ENCODE peak calls at places on chromosomes 6 and 20, in seven cellular contexts. W is HCT116, A is GM12865, B is colonic mucosa, K is astrocyte, Z is transverse colon, Y is K562. F is an unnamed sample.

GRCh38 chr6:34145161-34146020 is 496 bp downstream of the GRM4 start:
- DNase-seq in W (no peak), A (no peak), B (no peak), K (peak; percentile 53), Z (no peak), Y (no peak), F (peak; percentile 54)

GRCh38 chr20:16243470-16243869 is 329.8 kb downstream of the KIF16B start:
- DNase-seq in W (no peak), A (peak; percentile 25), B (no peak), K (no peak), Z (no peak), Y (no peak), F (no peak)

GRCh38 chr6:142459267-142459666 is 157.5 kb downstream of the ADGRG6 start:
- DNase-seq in W (no peak), A (no peak), B (no peak), K (peak; percentile 68), Z (no peak), Y (no peak), F (no peak)

GRCh38 chr6:43578748-43579147 is 2.8 kb downstream of the POLH start:
- DNase-seq in W (no peak), A (no peak), B (no peak), K (peak; percentile 17), Z (no peak), Y (no peak), F (no peak)

GRCh38 chr20:3765171-3765887 is 2.2 kb downstream of the ADISSP start:
- DNase-seq in W (no peak), A (no peak), B (no peak), K (no peak), Z (no peak), Y (no peak), F (no peak)

GRCh38 chr6:90083891-90084290 is 189.6 kb downstream of the GJA10 start:
- DNase-seq in W (no peak), A (peak; percentile 51), B (no peak), K (no peak), Z (no peak), Y (peak; percentile 64), F (peak; percentile 18)

GRCh38 chr6:30497714-30498113 is 8.4 kb downstream of the HLA-E start:
- DNase-seq in W (no peak), A (no peak), B (no peak), K (no peak), Z (no peak), Y (peak; percentile 13), F (no peak)

GRCh38 chr6:41684311-41685182 is 46.3 kb downstream of the MDFI start:
- DNase-seq in W (no peak), A (no peak), B (no peak), K (no peak), Z (no peak), Y (no peak), F (no peak)

GRCh38 chr20:50737352-50737751 is 6.0 kb downstream of the PARD6B start:
- DNase-seq in W (no peak), A (no peak), B (no peak), K (no peak), Z (no peak), Y (peak; percentile 55), F (no peak)

GRCh38 chr6:1100269-1100668 is 211.6 kb upstream of the FOXQ1 start:
- DNase-seq in W (no peak), A (no peak), B (no peak), K (no peak), Z (no peak), Y (no peak), F (no peak)

GRCh38 chr20:22289442-22289841 is 294.9 kb downstream of the FOXA2 start:
- DNase-seq in W (no peak), A (no peak), B (no peak), K (no peak), Z (no peak), Y (no peak), F (no peak)

GRCh38 chr20:57698191-57698866 is 11.5 kb downstream of the PMEPA1 start:
- DNase-seq in W (peak; percentile 94), A (no peak), B (peak; percentile 81), K (peak; percentile 99), Z (peak; percentile 77), Y (no peak), F (no peak)

GRCh38 chr20:33147299-33147698 is 20.7 kb upstream of the BPIFA2 start:
- DNase-seq in W (no peak), A (no peak), B (no peak), K (no peak), Z (no peak), Y (no peak), F (no peak)

GRCh38 chr6:14288910-14289309 is 171.3 kb downstream of the CD83 start:
- DNase-seq in W (no peak), A (no peak), B (no peak), K (no peak), Z (no peak), Y (no peak), F (no peak)

GRCh38 chr6:124999105-124999764 is 37.0 kb downstream of the RNF217 start:
- DNase-seq in W (no peak), A (no peak), B (peak; percentile 32), K (peak; percentile 55), Z (peak; percentile 29), Y (no peak), F (no peak)

GRCh38 chr6:128889870-128890269 is 6.9 kb downstream of the LAMA2 start:
- DNase-seq in W (no peak), A (no peak), B (no peak), K (no peak), Z (no peak), Y (no peak), F (no peak)

GRCh38 chr6:136652656-136653055 is 102.4 kb upstream of the MAP7 start:
- DNase-seq in W (no peak), A (no peak), B (no peak), K (no peak), Z (no peak), Y (no peak), F (no peak)

GRCh38 chr6:156828280-156828703 is 51.1 kb downstream of the ARID1B start:
- DNase-seq in W (peak; percentile 57), A (peak; percentile 77), B (no peak), K (peak; percentile 90), Z (no peak), Y (no peak), F (no peak)

GRCh38 chr6:165231581-165232276 is 77.7 kb downstream of the C6orf118 start:
- DNase-seq in W (peak; percentile 6), A (peak; percentile 27), B (no peak), K (peak; percentile 42), Z (no peak), Y (no peak), F (no peak)

DNA sequence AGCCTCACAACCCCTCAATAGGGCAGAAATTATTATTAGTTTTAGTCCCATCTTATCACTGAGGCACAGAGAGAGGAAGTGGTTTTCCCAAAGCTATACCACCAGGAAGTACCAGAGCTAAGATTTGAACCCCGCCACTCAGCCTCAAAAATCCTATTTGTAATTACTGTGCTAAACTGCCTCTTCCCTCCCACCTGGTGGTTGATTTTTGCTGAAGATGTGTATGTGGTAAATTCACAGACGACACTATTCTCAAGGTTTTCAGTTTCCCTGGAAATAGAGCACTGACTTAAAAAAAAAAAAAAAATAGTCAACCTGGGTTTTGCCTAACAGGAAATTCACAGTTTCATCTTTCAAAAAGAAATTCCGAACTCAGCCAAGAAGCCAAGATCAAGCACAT is 57.9 kb downstream of the TSHZ2 start:
- DNase-seq in W (no peak), A (no peak), B (no peak), K (no peak), Z (no peak), Y (no peak), F (no peak)
- TF ChIP-seq CTCF in W (no peak), A (no peak), B (no peak), K (no peak), Z (no peak), Y (no peak), F (no peak)

DNA sequence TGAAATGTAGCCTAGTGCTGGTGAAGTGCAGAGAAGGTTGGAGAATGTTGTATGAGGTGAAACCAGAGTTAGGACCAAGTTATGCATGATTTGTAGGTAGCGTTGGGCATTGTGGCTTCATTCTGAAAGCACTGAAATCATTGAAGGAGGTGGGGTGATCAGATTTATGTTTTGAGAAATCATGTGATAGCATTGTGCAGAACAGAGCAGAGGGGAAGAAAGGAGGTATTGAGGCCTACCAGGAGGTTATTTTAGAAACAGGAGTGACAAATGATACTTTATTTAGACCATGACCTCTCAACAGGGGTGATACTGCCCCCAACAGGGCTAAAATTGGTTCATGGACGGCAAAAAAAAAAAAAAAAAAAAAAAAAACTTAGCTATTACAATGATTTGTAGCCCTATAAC is 15.6 kb upstream of the HMGN3 start:
- DNase-seq in W (no peak), A (peak; percentile 48), B (no peak), K (no peak), Z (no peak), Y (peak; percentile 26), F (peak; percentile 54)
- TF ChIP-seq CTCF in W (no peak), A (no peak), B (no peak), K (no peak), Z (no peak), Y (no peak), F (no peak)

DNA sequence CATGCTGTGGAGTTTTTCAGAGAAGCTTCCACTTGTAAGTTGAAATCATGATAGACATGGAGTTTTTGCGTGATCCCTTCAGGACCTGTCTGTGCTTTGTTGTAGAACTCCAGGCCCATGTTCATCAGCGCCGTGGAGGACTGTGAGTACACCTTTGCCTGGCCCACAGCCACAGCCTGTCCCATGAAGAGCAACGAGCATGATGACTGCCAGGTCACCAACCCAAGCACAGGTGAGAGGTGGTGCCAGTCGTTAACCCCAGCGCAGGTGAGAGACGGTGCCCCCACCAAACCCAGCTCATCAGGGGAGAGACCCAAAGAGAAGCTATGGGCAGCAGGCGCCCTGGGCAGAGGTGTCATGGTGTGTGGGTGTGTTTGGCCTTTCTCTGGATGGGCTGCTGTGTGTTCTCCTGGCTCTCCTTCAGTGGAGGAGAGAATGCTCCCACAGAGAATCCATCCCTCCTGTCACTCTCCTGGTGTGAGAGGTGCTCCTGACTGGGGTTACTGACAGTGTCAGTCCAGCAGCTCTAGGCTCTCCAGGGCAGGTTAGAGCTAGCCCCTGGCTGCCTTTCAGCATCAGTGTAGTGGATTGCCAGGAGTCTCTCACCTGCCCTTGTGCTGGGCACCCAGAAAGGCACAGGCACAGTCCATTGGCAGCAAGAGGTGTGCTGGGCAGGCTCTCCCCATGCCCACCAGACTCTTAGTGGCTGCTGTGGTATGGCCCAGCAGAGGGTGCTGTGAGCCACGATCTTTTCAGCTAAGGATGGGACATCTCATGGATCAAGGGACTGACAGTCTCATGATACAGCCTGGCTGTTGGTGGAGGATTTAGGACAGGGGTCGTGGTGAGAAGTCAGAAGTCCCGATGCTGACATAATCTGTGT is 49.6 kb upstream of the SLC22A1 start:
- DNase-seq in W (no peak), A (no peak), B (no peak), K (no peak), Z (no peak), Y (no peak), F (no peak)
- TF ChIP-seq CTCF in W (peak; percentile 32), A (no peak), B (no peak), K (no peak), Z (peak; percentile 16), Y (peak; percentile 56), F (peak; percentile 14)

DNA sequence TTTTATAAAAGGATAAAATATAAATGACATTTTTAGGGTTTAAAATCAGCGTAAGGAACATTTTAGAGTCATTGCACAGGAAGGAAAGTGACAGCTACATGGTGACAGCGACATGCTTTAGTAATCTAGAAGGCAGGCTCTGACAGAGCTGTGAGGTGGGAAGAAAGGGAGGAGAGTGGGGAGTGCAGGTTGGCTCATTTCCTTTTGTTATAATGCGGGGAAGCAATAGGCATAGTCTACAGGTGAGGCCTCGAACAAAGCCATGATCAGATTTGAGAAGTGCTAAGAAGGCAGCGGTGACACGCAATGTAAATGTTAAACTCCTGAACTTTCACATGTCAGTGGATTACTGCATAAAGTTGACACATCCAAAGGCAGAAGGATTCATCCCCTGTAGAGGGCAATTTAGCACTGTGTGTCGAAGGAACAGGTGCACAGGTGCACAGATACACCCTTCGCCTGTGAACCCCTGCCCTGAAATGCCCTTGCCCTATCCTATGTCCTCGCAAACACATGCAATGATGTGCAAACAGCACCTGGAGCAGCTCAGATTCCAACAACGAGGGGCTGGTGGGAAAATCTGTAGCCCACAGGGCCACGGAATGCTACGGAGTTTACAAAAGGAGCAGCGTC is 32.4 kb upstream of the SMOC2 start:
- DNase-seq in W (no peak), A (no peak), B (no peak), K (no peak), Z (no peak), Y (no peak), F (no peak)
- TF ChIP-seq CTCF in W (no peak), A (no peak), B (no peak), K (no peak), Z (no peak), Y (no peak), F (no peak)

F was measured in GM20000.